ENCODE peak calls at places on chromosome 1, in eight cellular contexts. X is substantia nigra; R is HEK293T; J is foreskin fibroblast; Y is GDM1; B is stimulated activated CD4-positive, alpha-beta T cell treated with anti-CD3 and anti-CD28 coated beads, TNF-alpha, amount 100 ng/mL, for 1 hour; K is NCI-H524 treated with DMSO at 0.1 percent for 48 hours; I is fibroblast of pulmonary artery. Z is an unnamed sample.

GRCh38 chr1:234769284-234769998 is 159.5 kb upstream of the IRF2BP2 start:
- DNase-seq in X (no peak), R (no peak), J (no peak), Y (no peak), B (no peak), K (no peak), I (no peak), Z (no peak)

GRCh38 chr1:86429830-86430229 is 5.9 kb downstream of the CLCA2 start:
- DNase-seq in X (no peak), R (no peak), J (peak; percentile 94), Y (peak; percentile 51), B (no peak), K (no peak), I (peak; percentile 98), Z (no peak)

GRCh38 chr1:209162651-209163050 is 420.9 kb upstream of the CAMK1G start:
- DNase-seq in X (no peak), R (no peak), J (no peak), Y (no peak), B (no peak), K (no peak), I (no peak), Z (no peak)

GRCh38 chr1:4711944-4712343 is 57.5 kb downstream of the AJAP1 start:
- DNase-seq in X (no peak), R (no peak), J (no peak), Y (no peak), B (no peak), K (no peak), I (no peak), Z (no peak)

GRCh38 chr1:22888320-22889075 is 84.2 kb downstream of the LACTBL1 start:
- DNase-seq in X (no peak), R (no peak), J (peak; percentile 48), Y (no peak), B (no peak), K (no peak), I (peak; percentile 43), Z (no peak)

GRCh38 chr1:192826791-192827477 is 18.1 kb downstream of the RGS2 start:
- DNase-seq in X (no peak), R (no peak), J (peak; percentile 36), Y (no peak), B (no peak), K (no peak), I (peak; percentile 47), Z (no peak)

GRCh38 chr1:230691615-230692014 is 22.3 kb downstream of the AGT start:
- DNase-seq in X (no peak), R (no peak), J (no peak), Y (no peak), B (no peak), K (no peak), I (no peak), Z (no peak)

GRCh38 chr1:64856564-64856963 is 109.8 kb downstream of the JAK1 start:
- DNase-seq in X (no peak), R (no peak), J (no peak), Y (no peak), B (no peak), K (peak; percentile 58), I (peak; percentile 42), Z (peak; percentile 43)

GRCh38 chr1:98298319-98298718 is 363.2 kb upstream of the SNX7 start:
- DNase-seq in X (no peak), R (no peak), J (no peak), Y (no peak), B (no peak), K (no peak), I (no peak), Z (no peak)

GRCh38 chr1:55073187-55073916 is 34.0 kb downstream of the PCSK9 start:
- DNase-seq in X (no peak), R (no peak), J (no peak), Y (no peak), B (no peak), K (no peak), I (no peak), Z (no peak)

GRCh38 chr1:37035828-37036666 is 1.7 kb upstream of the GRIK3 start:
- DNase-seq in X (no peak), R (no peak), J (no peak), Y (no peak), B (no peak), K (peak; percentile 73), I (no peak), Z (peak; percentile 89)

GRCh38 chr1:242019018-242019417 is 20.1 kb upstream of the MAP1LC3C start:
- DNase-seq in X (no peak), R (no peak), J (no peak), Y (no peak), B (no peak), K (no peak), I (no peak), Z (no peak)

GRCh38 chr1:15444476-15445389 is 6.5 kb downstream of the CTRC start:
- DNase-seq in X (no peak), R (no peak), J (no peak), Y (no peak), B (no peak), K (no peak), I (no peak), Z (no peak)

GRCh38 chr1:39250460-39251240 is 46.2 kb downstream of the MACF1 start:
- DNase-seq in X (no peak), R (no peak), J (peak; percentile 42), Y (no peak), B (no peak), K (no peak), I (peak; percentile 66), Z (peak; percentile 8)

GRCh38 chr1:33876970-33877680 is 13.2 kb downstream of the HMGB4 start:
- DNase-seq in X (no peak), R (no peak), J (peak; percentile 57), Y (no peak), B (no peak), K (no peak), I (no peak), Z (no peak)

GRCh38 chr1:207027221-207027777 is 5.3 kb downstream of the C1orf116 start:
- DNase-seq in X (no peak), R (no peak), J (no peak), Y (no peak), B (no peak), K (no peak), I (no peak), Z (no peak)

GRCh38 chr1:46174448-46175231 is at the start of gene TSPAN1:
- DNase-seq in X (no peak), R (no peak), J (no peak), Y (no peak), B (no peak), K (no peak), I (peak; percentile 17), Z (no peak)

GRCh38 chr1:162179121-162179520 is 109.6 kb downstream of the NOS1AP start:
- DNase-seq in X (no peak), R (no peak), J (no peak), Y (no peak), B (no peak), K (no peak), I (no peak), Z (peak; percentile 64)

GRCh38 chr1:234544094-234544579 is 65.2 kb upstream of the TARBP1 start:
- DNase-seq in X (no peak), R (peak; percentile 55), J (peak; percentile 97), Y (no peak), B (peak; percentile 23), K (no peak), I (peak; percentile 99), Z (peak; percentile 99)

GRCh38 chr1:25047506-25048240 is 117.6 kb upstream of the RUNX3 start:
- DNase-seq in X (no peak), R (no peak), J (no peak), Y (no peak), B (no peak), K (no peak), I (no peak), Z (no peak)

GRCh38 chr1:111569913-111570312 is 49.7 kb upstream of the RAP1A start:
- DNase-seq in X (no peak), R (no peak), J (no peak), Y (no peak), B (no peak), K (no peak), I (no peak), Z (no peak)

GRCh38 chr1:9594471-9595155 is 5.9 kb downstream of the TMEM201 start:
- DNase-seq in X (no peak), R (no peak), J (no peak), Y (no peak), B (no peak), K (no peak), I (no peak), Z (no peak)